ENCODE peak calls at places on chromosomes 16 and 17, in five cellular contexts. M is non-pigmented ciliary epithelial cell; G is A673; I is activated T-cell treated with anti-CD3 and anti-CD28 coated beads, Interleukin-2, amount 50 U/mL, for 48 hours; N is NCI-H1092. O is an unnamed sample.
A peak's percentile ranks its signal among the peaks of the same experiment; 100 is the strongest.

GRCh38 chr17:6853764-6854442 is 22.4 kb upstream of the TEKT1 start:
- DNase-seq in G (peak; percentile 45), N (no peak), M (no peak), I (peak; percentile 37), O (no peak)

GRCh38 chr16:1206786-1207185 is 18.3 kb downstream of the TPSG1 start:
- DNase-seq in G (no peak), I (no peak), N (no peak), M (no peak), O (no peak)

GRCh38 chr17:16086957-16087356 is 87.3 kb downstream of the TTC19 start:
- DNase-seq in M (no peak), I (peak; percentile 22), N (no peak), G (no peak), O (no peak)

GRCh38 chr16:57167951-57168350 is 17.9 kb downstream of the PSME3IP1 start:
- DNase-seq in N (no peak), I (no peak), G (peak; percentile 82), M (peak; percentile 48), O (peak; percentile 23)

GRCh38 chr17:62869885-62870580 is 61.9 kb upstream of the MARCHF10 start:
- DNase-seq in N (peak; percentile 53), I (no peak), M (peak; percentile 56), G (peak; percentile 52), O (no peak)

GRCh38 chr17:70080541-70081347 is 5.7 kb downstream of the KCNJ16 start:
- DNase-seq in M (peak; percentile 64), N (no peak), G (no peak), I (no peak), O (no peak)

GRCh38 chr17:57536789-57537523 is 208.1 kb downstream of the CCDC182 start:
- DNase-seq in M (no peak), I (no peak), G (no peak), N (no peak), O (no peak)

GRCh38 chr16:87464691-87465300 is 28.0 kb downstream of the ZCCHC14 start:
- DNase-seq in G (no peak), N (no peak), I (peak; percentile 66), M (peak; percentile 62), O (peak; percentile 45)

GRCh38 chr17:77327566-77328463 is 187.0 kb downstream of the SEC14L1 start:
- DNase-seq in M (no peak), I (no peak), N (no peak), G (no peak), O (no peak)

GRCh38 chr16:23729503-23730424 is 16.7 kb upstream of the ERN2 start:
- DNase-seq in N (no peak), M (no peak), G (peak; percentile 79), I (no peak), O (no peak)

GRCh38 chr16:53945996-53946395 is 242.0 kb downstream of the FTO start:
- DNase-seq in G (peak; percentile 59), N (no peak), M (peak; percentile 22), I (no peak), O (peak; percentile 3)

GRCh38 chr17:34361478-34362061 is 1.5 kb downstream of the CCL1 start:
- DNase-seq in I (peak; percentile 87), G (peak; percentile 58), N (peak; percentile 85), M (peak; percentile 48), O (peak; percentile 61)

GRCh38 chr16:10619271-10619849 is 39.0 kb upstream of the EMP2 start:
- DNase-seq in G (peak; percentile 31), I (peak; percentile 39), N (no peak), M (no peak), O (no peak)

GRCh38 chr16:8110572-8111514 is 479.5 kb downstream of the TMEM114 start:
- DNase-seq in G (no peak), N (no peak), M (no peak), I (no peak), O (no peak)

GRCh38 chr16:2960183-2961010 is 3.7 kb upstream of the KREMEN2 start:
- DNase-seq in I (no peak), N (no peak), G (no peak), M (no peak), O (no peak)

GRCh38 chr17:146546-146945 is 9.2 kb downstream of the SCGB1C2 start:
- DNase-seq in N (no peak), M (no peak), I (no peak), G (no peak), O (no peak)

GRCh38 chr17:42675348-42675983 is 1.3 kb downstream of the PLEKHH3 start:
- DNase-seq in G (no peak), M (no peak), I (no peak), N (peak; percentile 32), O (no peak)

GRCh38 chr16:28303132-28303531 is 10.8 kb downstream of the SBK1 start:
- DNase-seq in G (no peak), M (no peak), I (no peak), N (no peak), O (no peak)

GRCh38 chr16:2468142-2468724 is 2.9 kb upstream of the NTN3 start:
- DNase-seq in N (peak; percentile 87), M (no peak), I (no peak), G (peak; percentile 64), O (no peak)

GRCh38 chr16:73711441-73712080 is 585.1 kb upstream of the PSMD7 start:
- DNase-seq in G (no peak), N (no peak), I (no peak), M (no peak), O (no peak)

GRCh38 chr16:23290189-23291062 is 11.7 kb upstream of the SCNN1B start:
- DNase-seq in I (no peak), G (no peak), M (no peak), N (no peak), O (no peak)

GRCh38 chr17:44219636-44220210 is at the start of gene UBTF:
- DNase-seq in N (peak; percentile 66), M (no peak), I (peak; percentile 77), G (peak; percentile 84), O (no peak)

GRCh38 chr16:2821483-2822157 is 4.6 kb downstream of the PRSS21 start:
- DNase-seq in M (no peak), N (no peak), I (no peak), G (no peak), O (no peak)

GRCh38 chr17:13510062-13510461 is 91.7 kb downstream of the HS3ST3A1 start:
- DNase-seq in N (no peak), I (no peak), M (no peak), G (no peak), O (no peak)

GRCh38 chr16:50745940-50746339 is 4.1 kb downstream of the CYLD start:
- DNase-seq in M (no peak), I (peak; percentile 43), N (no peak), G (no peak), O (no peak)

GRCh38 chr17:12242390-12242954 is 221.8 kb downstream of the MAP2K4 start:
- DNase-seq in I (no peak), M (no peak), N (no peak), G (no peak), O (no peak)

GRCh38 chr17:42797067-42798007 is 1.2 kb downstream of the COA3 start:
- DNase-seq in G (no peak), M (no peak), I (no peak), N (no peak), O (no peak)

GRCh38 chr17:74957935-74958549 is 14.5 kb downstream of the HID1 start:
- DNase-seq in G (peak; percentile 73), M (no peak), N (peak; percentile 24), I (peak; percentile 91), O (no peak)

GRCh38 chr17:4901648-4902344 is 1.1 kb downstream of the CHRNE start:
- DNase-seq in M (no peak), G (no peak), N (no peak), I (peak; percentile 50), O (no peak)

GRCh38 chr16:1793578-1794220 is at the start of gene IGFALS:
- DNase-seq in M (no peak), N (no peak), G (no peak), I (no peak), O (no peak)

GRCh38 chr16:4679156-4679853 is 14.1 kb upstream of the NUDT16L1 start:
- DNase-seq in M (no peak), G (no peak), N (peak; percentile 53), I (no peak), O (no peak)

GRCh38 chr17:50944054-50944901 is 78.1 kb upstream of the TOB1 start:
- DNase-seq in G (peak; percentile 65), N (peak; percentile 64), M (no peak), I (peak; percentile 86), O (no peak)

GRCh38 chr17:39653662-39654331 is 11.4 kb upstream of the TCAP start:
- DNase-seq in I (peak; percentile 87), N (peak; percentile 50), G (peak; percentile 55), M (no peak), O (no peak)

GRCh38 chr17:36850794-36851193 is 86.5 kb upstream of the LHX1 start:
- DNase-seq in I (peak; percentile 28), M (peak; percentile 36), G (peak; percentile 32), N (no peak), O (peak; percentile 41)

O was measured in HS-5.